ENCODE peak calls at places on chromosomes 11 and 22, in four cellular contexts. D is NCI-H1105; C is activated CD4-positive, alpha-beta T cell treated with anti-CD3 and anti-CD28 coated beads for 24 hours; S is D341Med. R is an unnamed sample.
A peak's percentile ranks its signal among the peaks of the same experiment; 100 is the strongest.

GRCh38 chr11:73389902-73390301 is 13.7 kb downstream of the RELT start:
- DNase-seq in S (no peak), D (no peak), C (no peak), R (no peak)

GRCh38 chr11:69040581-69041260 is 8.0 kb upstream of the TPCN2 start:
- DNase-seq in C (no peak), D (no peak), S (no peak), R (no peak)

GRCh38 chr11:65182258-65183170 is 786 bp downstream of the CAPN1 start:
- DNase-seq in D (peak; percentile 27), C (no peak), S (no peak), R (peak; percentile 60)

GRCh38 chr11:78768345-78768744 is 193.7 kb upstream of the NARS2 start:
- DNase-seq in C (no peak), D (no peak), S (no peak), R (no peak)

GRCh38 chr11:8363924-8364323 is 100.2 kb upstream of the LMO1 start:
- DNase-seq in C (no peak), D (no peak), S (no peak), R (no peak)

GRCh38 chr11:10564692-10565318 is 3.7 kb downstream of the LYVE1 start:
- DNase-seq in S (no peak), D (no peak), C (no peak), R (peak; percentile 52)

GRCh38 chr11:119730789-119731386 is 1.9 kb upstream of the NECTIN1 start:
- DNase-seq in S (no peak), D (no peak), C (no peak), R (no peak)

GRCh38 chr11:57649826-57650738 is at the start of gene YPEL4:
- DNase-seq in C (peak; percentile 40), S (no peak), D (peak; percentile 35), R (peak; percentile 71)

GRCh38 chr11:122170815-122171475 is 54.9 kb upstream of the BLID start:
- DNase-seq in C (no peak), S (no peak), D (no peak), R (peak; percentile 44)

GRCh38 chr11:124739479-124740276 is at the start of gene NRGN:
- DNase-seq in C (peak; percentile 85), D (peak; percentile 97), S (peak; percentile 97), R (peak; percentile 91)

GRCh38 chr22:49827307-49827852 is 293 bp downstream of the BRD1 start:
- DNase-seq in D (no peak), C (no peak), S (peak; percentile 79), R (peak; percentile 46)

GRCh38 chr11:90840071-90840470 is 617.2 kb upstream of the CHORDC1 start:
- DNase-seq in C (no peak), S (no peak), D (no peak), R (no peak)

GRCh38 chr11:60717956-60718355 is 6.6 kb upstream of the MS4A18 start:
- DNase-seq in S (no peak), D (no peak), C (no peak), R (no peak)

GRCh38 chr11:58788355-58789023 is 56.0 kb downstream of the GLYATL2 start:
- DNase-seq in C (no peak), S (peak; percentile 29), D (peak; percentile 37), R (peak; percentile 67)

GRCh38 chr11:76280882-76281557 is 74.7 kb upstream of the WNT11 start:
- DNase-seq in S (no peak), C (no peak), D (no peak), R (no peak)

GRCh38 chr11:114026355-114026754 is 33.2 kb upstream of the ZBTB16 start:
- DNase-seq in D (no peak), C (no peak), S (no peak), R (peak; percentile 55)

GRCh38 chr11:65446446-65447277 is 24.1 kb downstream of the NEAT1 start:
- DNase-seq in D (no peak), S (no peak), C (no peak), R (peak; percentile 51)

GRCh38 chr11:40134820-40135219 is 1324.6 kb downstream of the LRRC4C start:
- DNase-seq in C (no peak), S (no peak), D (no peak), R (no peak)

GRCh38 chr11:134626032-134626431 is 214.0 kb upstream of the B3GAT1 start:
- DNase-seq in C (no peak), D (no peak), S (no peak), R (no peak)

GRCh38 chr11:69366591-69366990 is 72.6 kb downstream of the MYEOV start:
- DNase-seq in S (no peak), D (no peak), C (no peak), R (no peak)

GRCh38 chr22:43337385-43337784 is 5.8 kb downstream of the SCUBE1 start:
- DNase-seq in S (no peak), D (no peak), C (no peak), R (no peak)

GRCh38 chr11:75423721-75424120 is 9.3 kb downstream of the KLHL35 start:
- DNase-seq in C (no peak), S (no peak), D (no peak), R (no peak)

GRCh38 chr22:27461470-27461869 is 340.1 kb downstream of the MN1 start:
- DNase-seq in D (no peak), S (no peak), C (no peak), R (peak; percentile 66)

GRCh38 chr22:21055880-21056319 is 10.2 kb downstream of the LRRC74B start:
- DNase-seq in C (no peak), D (no peak), S (peak; percentile 21), R (no peak)

GRCh38 chr11:115629456-115630015 is 125.3 kb upstream of the CADM1 start:
- DNase-seq in D (no peak), S (no peak), C (no peak), R (no peak)